ENCODE peak calls at places on chromosomes 11 and 22, in five cellular contexts. One of them, this sample, is unnamed.

GRCh38 chr11:46367244-46367915 is 14.1 kb upstream of the MDK start:
- DNase-seq in GM18507: no peak
- DNase-seq in AG08395: peak
- DNase-seq in brain microvascular endothelial cell: no peak
- DNase-seq in RCC 7860: peak
- DNase-seq in this sample: peak

GRCh38 chr11:117218133-117218915 is 13.5 kb downstream of the PCSK7 start:
- DNase-seq in GM18507: no peak
- DNase-seq in AG08395: no peak
- DNase-seq in brain microvascular endothelial cell: no peak
- DNase-seq in RCC 7860: no peak
- DNase-seq in this sample: peak

GRCh38 chr22:46815896-46816721 is 53.7 kb downstream of the TBC1D22A start:
- DNase-seq in GM18507: no peak
- DNase-seq in AG08395: peak
- DNase-seq in brain microvascular endothelial cell: no peak
- DNase-seq in RCC 7860: no peak
- DNase-seq in this sample: no peak

GRCh38 chr11:102070766-102071165 is 23.5 kb downstream of the CFAP300 start:
- DNase-seq in GM18507: no peak
- DNase-seq in AG08395: no peak
- DNase-seq in brain microvascular endothelial cell: no peak
- DNase-seq in RCC 7860: no peak
- DNase-seq in this sample: no peak

GRCh38 chr11:15288801-15289342 is 174.1 kb downstream of the INSC start:
- DNase-seq in GM18507: no peak
- DNase-seq in AG08395: no peak
- DNase-seq in brain microvascular endothelial cell: no peak
- DNase-seq in RCC 7860: no peak
- DNase-seq in this sample: no peak

GRCh38 chr22:32613773-32614172 is 139.2 kb downstream of the FBXO7 start:
- DNase-seq in GM18507: no peak
- DNase-seq in AG08395: no peak
- DNase-seq in brain microvascular endothelial cell: no peak
- DNase-seq in RCC 7860: no peak
- DNase-seq in this sample: no peak

GRCh38 chr11:17596711-17597110 is 49.7 kb downstream of the OTOG start:
- DNase-seq in GM18507: no peak
- DNase-seq in AG08395: no peak
- DNase-seq in brain microvascular endothelial cell: no peak
- DNase-seq in RCC 7860: no peak
- DNase-seq in this sample: no peak

GRCh38 chr11:12087075-12087775 is 23.2 kb upstream of the MICAL2 start:
- DNase-seq in GM18507: no peak
- DNase-seq in AG08395: peak
- DNase-seq in brain microvascular endothelial cell: peak
- DNase-seq in RCC 7860: peak
- DNase-seq in this sample: peak

GRCh38 chr11:77069336-77069968 is 2.7 kb downstream of the CAPN5 start:
- DNase-seq in GM18507: no peak
- DNase-seq in AG08395: no peak
- DNase-seq in brain microvascular endothelial cell: no peak
- DNase-seq in RCC 7860: no peak
- DNase-seq in this sample: no peak

GRCh38 chr11:122491486-122491885 is 164.0 kb upstream of the UBASH3B start:
- DNase-seq in GM18507: no peak
- DNase-seq in AG08395: peak
- DNase-seq in brain microvascular endothelial cell: peak
- DNase-seq in RCC 7860: no peak
- DNase-seq in this sample: peak

GRCh38 chr22:37561209-37562048 is 1.1 kb downstream of the CDC42EP1 start:
- DNase-seq in GM18507: peak
- DNase-seq in AG08395: peak
- DNase-seq in brain microvascular endothelial cell: peak
- DNase-seq in RCC 7860: peak
- DNase-seq in this sample: peak

GRCh38 chr11:36051235-36052072 is 107.6 kb downstream of the LDLRAD3 start:
- DNase-seq in GM18507: no peak
- DNase-seq in AG08395: no peak
- DNase-seq in brain microvascular endothelial cell: no peak
- DNase-seq in RCC 7860: no peak
- DNase-seq in this sample: no peak